ENCODE peak calls at places on chromosomes 5 and 9, in four cellular contexts. M, L, P and K are unnamed samples. For H3K4me1, the result is how much of the 10 kb centered on the place peaks cover.

GRCh38 chr5:2797160-2797559 is 45.7 kb upstream of the IRX2 start:
- DNase-seq in M (no peak), L (no peak), P (no peak), K (no peak)

GRCh38 chr5:119398713-119399492 is 43.1 kb downstream of the TNFAIP8 start:
- DNase-seq in M (peak), L (peak), P (no peak), K (peak)

GRCh38 chr5:78621269-78621871 is 27.2 kb downstream of the LHFPL2 start:
- DNase-seq in M (no peak), L (no peak), P (no peak), K (no peak)

GRCh38 chr5:7904170-7904569 is 35.2 kb downstream of the MTRR start:
- DNase-seq in M (no peak), L (no peak), P (no peak), K (no peak)

GRCh38 chr5:2902186-2902585 is 150.7 kb upstream of the IRX2 start:
- DNase-seq in M (no peak), L (no peak), P (no peak), K (no peak)

GRCh38 chr5:39783756-39784421 is 359.1 kb upstream of the DAB2 start:
- DNase-seq in M (no peak), L (no peak), P (no peak), K (no peak)

GRCh38 chr5:104800440-104801048 is 1238.0 kb upstream of the NUDT12 start:
- DNase-seq in M (no peak), L (no peak), P (no peak), K (no peak)

GRCh38 chr9:127158995-127159801 is 36.8 kb upstream of the ANGPTL2 start:
- DNase-seq in M (no peak), L (peak), P (no peak), K (peak)

GRCh38 chr5:116908537-116908936 is 333.9 kb upstream of the SEMA6A start:
- DNase-seq in M (no peak), L (no peak), P (no peak), K (no peak)

GRCh38 chr5:82526540-82526939 is 248.4 kb upstream of the RPS23 start:
- DNase-seq in M (no peak), L (no peak), P (no peak), K (no peak)

GRCh38 chr5:43769576-43770352 is 166.8 kb downstream of the NNT start:
- DNase-seq in M (no peak), L (peak), P (no peak), K (no peak)

GRCh38 chr9:12604154-12604825 is 88.9 kb upstream of the TYRP1 start:
- DNase-seq in M (no peak), L (no peak), P (no peak), K (no peak)

GRCh38 chr5:61704289-61704688 is 372.2 kb downstream of the ZSWIM6 start:
- DNase-seq in M (no peak), L (no peak), P (no peak), K (no peak)

GRCh38 chr9:20552874-20553624 is 69.2 kb downstream of the MLLT3 start:
- DNase-seq in M (no peak), L (no peak), P (no peak), K (no peak)

GRCh38 chr5:123371575-123372179 is 51.5 kb downstream of the CEP120 start:
- DNase-seq in M (peak), L (peak), P (peak), K (peak)

GRCh38 chr9:77707696-77708095 is 59.6 kb upstream of the GNA14 start:
- DNase-seq in M (peak), L (peak), P (no peak), K (no peak)

GRCh38 chr9:100064872-100065581 is 33.8 kb downstream of the ERP44 start:
- DNase-seq in M (no peak), L (no peak), P (no peak), K (no peak)

GRCh38 chr5:179805529-179806249 is 977 bp downstream of the MGAT4B start:
- DNase-seq in M (peak), L (no peak), P (peak), K (peak)

GRCh38 chr9:127530206-127530941 is 79.1 kb downstream of the LRSAM1 start:
- DNase-seq in M (no peak), L (no peak), P (no peak), K (no peak)

GRCh38 chr5:81247441-81247972 is 14.4 kb downstream of the CKMT2 start:
- DNase-seq in M (no peak), L (no peak), P (no peak), K (no peak)

GRCh38 chr5:81626524-81626923 is 124.4 kb downstream of the SSBP2 start:
- DNase-seq in M (no peak), L (no peak), P (no peak), K (no peak)

GRCh38 chr9:136567651-136568287 is 21.9 kb upstream of the NOTCH1 start:
- DNase-seq in M (peak), L (peak), P (no peak), K (peak)

GRCh38 chr5:137453476-137454080 is 45.5 kb downstream of the SPOCK1 start:
- DNase-seq in M (no peak), L (no peak), P (no peak), K (no peak)

GRCh38 chr9:101126556-101126955 is 98.0 kb downstream of the PLPPR1 start:
- DNase-seq in M (no peak), L (no peak), P (no peak), K (no peak)

GRCh38 chr9:101131326-101131725 is 102.8 kb downstream of the PLPPR1 start:
- DNase-seq in M (no peak), L (no peak), P (no peak), K (no peak)

GRCh38 chr9:101128623-101129022 is 100.1 kb downstream of the PLPPR1 start:
- DNase-seq in M (no peak), L (no peak), P (no peak), K (no peak)

GRCh38 chr9:101130089-101130488 is 101.6 kb downstream of the PLPPR1 start:
- DNase-seq in M (no peak), L (no peak), P (no peak), K (no peak)
- TF ChIP-seq POLR2A in M (no peak), L (no peak), P (no peak), K (no peak)

DNA sequence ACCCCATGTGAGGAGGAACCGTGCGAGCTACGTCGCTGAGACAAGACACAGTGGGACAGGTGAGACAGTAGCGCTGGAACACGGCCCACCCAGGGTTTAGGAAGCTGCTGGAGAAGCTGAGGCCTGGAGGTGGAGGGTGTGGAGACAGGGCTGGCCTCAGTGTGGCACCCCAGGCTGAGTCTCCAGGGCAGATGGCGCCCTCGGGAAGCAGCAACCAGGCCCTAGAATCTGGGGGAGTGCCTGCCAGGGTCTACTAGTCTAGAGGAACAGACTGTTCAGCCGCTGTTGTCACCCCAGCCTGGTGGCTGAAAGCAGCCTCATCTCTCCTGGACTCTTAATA is 4.6 kb upstream of the TERT start:
- DNase-seq in M (no peak), L (no peak), P (no peak), K (no peak)
- TF ChIP-seq CTCF in M (no peak), L (no peak), P (no peak), K (no peak)

GRCh38 chr5:158074597-158074991 is 215.6 kb upstream of the CLINT1 start:
- DNase-seq in M (no peak), L (no peak), P (no peak), K (no peak)
- H3K4me1 ChIP-seq in M (under half), L (under half), P (under half), K (under half)

GRCh38 chr5:175252234-175252805 is 191.7 kb downstream of the DRD1 start:
- DNase-seq in M (no peak), L (no peak), P (no peak), K (no peak)
- TF ChIP-seq POLR2A in M (no peak), L (no peak), P (no peak), K (no peak)

GRCh38 chr5:166341708-166342329 is 1949.6 kb upstream of the WWC1 start:
- DNase-seq in M (no peak), L (no peak), P (no peak), K (no peak)
- TF ChIP-seq CTCF in M (no peak), L (peak), P (no peak), K (peak)

DNA sequence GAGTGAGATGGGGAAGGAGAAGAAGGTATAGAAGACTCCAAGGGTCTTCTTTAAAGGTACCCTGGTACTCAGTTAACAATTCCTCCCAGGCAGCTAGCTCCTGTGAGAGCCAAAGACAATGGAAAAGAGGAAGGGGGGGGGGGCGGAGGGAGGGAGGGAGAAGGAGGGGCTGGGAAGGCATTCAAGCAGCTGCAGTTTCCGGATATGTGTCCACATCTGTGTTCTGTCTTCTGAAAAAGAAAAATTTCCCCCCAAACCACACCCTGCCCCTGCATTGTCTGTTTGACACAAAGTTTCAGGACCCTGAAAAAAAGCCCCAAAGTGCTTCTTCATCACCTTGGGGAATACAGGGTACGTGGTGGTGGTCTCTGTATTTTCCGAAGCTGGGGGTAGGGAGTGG is 11.1 kb downstream of the SPRY4 start:
- DNase-seq in M (no peak), L (no peak), P (no peak), K (no peak)
- H3K4me1 ChIP-seq in M (under half), L (under half), P (under half), K (under half)

GRCh38 chr9:38066907-38067610 is 2.0 kb downstream of the SHB start:
- DNase-seq in M (peak), L (peak), P (peak), K (peak)
- TF ChIP-seq POLR2A in M (no peak), L (no peak), P (no peak), K (no peak)

GRCh38 chr5:73135429-73136276 is 15.3 kb downstream of the TMEM171 start:
- DNase-seq in M (peak), L (no peak), P (no peak), K (no peak)
- TF ChIP-seq CTCF in M (no peak), L (no peak), P (no peak), K (peak)

DNA sequence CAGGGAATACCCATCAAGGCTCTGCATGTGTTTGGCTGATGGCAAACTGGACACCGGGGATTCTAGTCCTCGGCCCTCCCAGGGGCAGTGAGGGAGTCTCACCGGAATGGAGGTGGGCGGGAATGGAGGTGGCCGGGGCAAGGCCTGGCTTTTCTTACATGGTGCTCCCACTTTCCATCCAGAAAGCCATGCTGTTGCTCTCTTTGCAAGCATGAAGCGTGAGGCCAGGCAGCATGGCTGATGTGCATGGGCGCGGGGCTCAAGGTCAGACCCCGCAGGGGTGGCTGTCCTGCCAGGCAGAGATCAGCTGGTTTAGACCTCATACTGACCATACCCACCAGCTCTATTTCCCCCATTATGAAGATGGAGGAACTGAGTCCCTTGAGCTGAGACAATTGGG is 108.0 kb upstream of the PHYKPL start:
- DNase-seq in M (no peak), L (no peak), P (no peak), K (no peak)
- H3K4me1 ChIP-seq in M (under half), L (under half), P (under half), K (under half)